ENCODE peak calls at places on chromosomes 16 and 17, in six cellular contexts. One of them, this sample, is unnamed.

GRCh38 chr16:48276102-48276501 is 28.8 kb upstream of the ABCC11 start:
- DNase-seq in RCC 7860: no peak
- DNase-seq in stimulated activated CD4-positive, alpha-beta T cell treated with anti-CD3 and anti-CD28 coated beads, Interleukin-4, amount 100 ng/mL, for 48 hours: no peak
- DNase-seq in AG09319: no peak
- DNase-seq in OCI-LY7: no peak
- DNase-seq in NCI-H146: no peak
- DNase-seq in this sample: no peak

GRCh38 chr17:79220715-79221291 is 146.2 kb downstream of the ENGASE start:
- DNase-seq in RCC 7860: no peak
- DNase-seq in stimulated activated CD4-positive, alpha-beta T cell treated with anti-CD3 and anti-CD28 coated beads, Interleukin-4, amount 100 ng/mL, for 48 hours: no peak
- DNase-seq in AG09319: no peak
- DNase-seq in OCI-LY7: no peak
- DNase-seq in NCI-H146: no peak
- DNase-seq in this sample: no peak

GRCh38 chr17:79812969-79813825 is 16.3 kb upstream of the CBX8 start:
- DNase-seq in RCC 7860: no peak
- DNase-seq in stimulated activated CD4-positive, alpha-beta T cell treated with anti-CD3 and anti-CD28 coated beads, Interleukin-4, amount 100 ng/mL, for 48 hours: no peak
- DNase-seq in AG09319: no peak
- DNase-seq in OCI-LY7: peak; percentile 38
- DNase-seq in NCI-H146: peak; percentile 60
- DNase-seq in this sample: no peak

GRCh38 chr17:11142231-11142630 is 98.8 kb upstream of the SHISA6 start:
- DNase-seq in RCC 7860: no peak
- DNase-seq in stimulated activated CD4-positive, alpha-beta T cell treated with anti-CD3 and anti-CD28 coated beads, Interleukin-4, amount 100 ng/mL, for 48 hours: no peak
- DNase-seq in AG09319: no peak
- DNase-seq in OCI-LY7: no peak
- DNase-seq in NCI-H146: no peak
- DNase-seq in this sample: no peak

GRCh38 chr16:48592839-48593429 is 17.0 kb downstream of the N4BP1 start:
- DNase-seq in RCC 7860: no peak
- DNase-seq in stimulated activated CD4-positive, alpha-beta T cell treated with anti-CD3 and anti-CD28 coated beads, Interleukin-4, amount 100 ng/mL, for 48 hours: no peak
- DNase-seq in AG09319: no peak
- DNase-seq in OCI-LY7: peak; percentile 50
- DNase-seq in NCI-H146: no peak
- DNase-seq in this sample: no peak

GRCh38 chr17:82849076-82849945 is 9.5 kb upstream of the ZNF750 start:
- DNase-seq in RCC 7860: no peak
- DNase-seq in stimulated activated CD4-positive, alpha-beta T cell treated with anti-CD3 and anti-CD28 coated beads, Interleukin-4, amount 100 ng/mL, for 48 hours: no peak
- DNase-seq in AG09319: no peak
- DNase-seq in OCI-LY7: no peak
- DNase-seq in NCI-H146: no peak
- DNase-seq in this sample: no peak

GRCh38 chr17:77769215-77769614 is 189.3 kb upstream of the TNRC6C start:
- DNase-seq in RCC 7860: no peak
- DNase-seq in stimulated activated CD4-positive, alpha-beta T cell treated with anti-CD3 and anti-CD28 coated beads, Interleukin-4, amount 100 ng/mL, for 48 hours: no peak
- DNase-seq in AG09319: no peak
- DNase-seq in OCI-LY7: no peak
- DNase-seq in NCI-H146: no peak
- DNase-seq in this sample: no peak

GRCh38 chr17:7674934-7675333 is 12.4 kb downstream of the TP53 start:
- DNase-seq in RCC 7860: no peak
- DNase-seq in stimulated activated CD4-positive, alpha-beta T cell treated with anti-CD3 and anti-CD28 coated beads, Interleukin-4, amount 100 ng/mL, for 48 hours: no peak
- DNase-seq in AG09319: no peak
- DNase-seq in OCI-LY7: no peak
- DNase-seq in NCI-H146: no peak
- DNase-seq in this sample: no peak

GRCh38 chr17:50956750-50957523 is 90.8 kb upstream of the TOB1 start:
- DNase-seq in RCC 7860: no peak
- DNase-seq in stimulated activated CD4-positive, alpha-beta T cell treated with anti-CD3 and anti-CD28 coated beads, Interleukin-4, amount 100 ng/mL, for 48 hours: peak; percentile 49
- DNase-seq in AG09319: no peak
- DNase-seq in OCI-LY7: peak; percentile 73
- DNase-seq in NCI-H146: peak; percentile 62
- DNase-seq in this sample: no peak

GRCh38 chr17:77644181-77644972 is 314.1 kb upstream of the TNRC6C start:
- DNase-seq in RCC 7860: no peak
- DNase-seq in stimulated activated CD4-positive, alpha-beta T cell treated with anti-CD3 and anti-CD28 coated beads, Interleukin-4, amount 100 ng/mL, for 48 hours: no peak
- DNase-seq in AG09319: no peak
- DNase-seq in OCI-LY7: no peak
- DNase-seq in NCI-H146: no peak
- DNase-seq in this sample: no peak

GRCh38 chr17:80836971-80837481 is 154.6 kb upstream of the CHMP6 start:
- DNase-seq in RCC 7860: no peak
- DNase-seq in stimulated activated CD4-positive, alpha-beta T cell treated with anti-CD3 and anti-CD28 coated beads, Interleukin-4, amount 100 ng/mL, for 48 hours: no peak
- DNase-seq in AG09319: no peak
- DNase-seq in OCI-LY7: no peak
- DNase-seq in NCI-H146: peak; percentile 37
- DNase-seq in this sample: no peak

GRCh38 chr17:49548506-49549310 is 27.0 kb upstream of the NXPH3 start:
- DNase-seq in RCC 7860: no peak
- DNase-seq in stimulated activated CD4-positive, alpha-beta T cell treated with anti-CD3 and anti-CD28 coated beads, Interleukin-4, amount 100 ng/mL, for 48 hours: no peak
- DNase-seq in AG09319: no peak
- DNase-seq in OCI-LY7: no peak
- DNase-seq in NCI-H146: peak; percentile 16
- DNase-seq in this sample: no peak

GRCh38 chr16:67151431-67152097 is 766 bp upstream of the B3GNT9 start:
- DNase-seq in RCC 7860: no peak
- DNase-seq in stimulated activated CD4-positive, alpha-beta T cell treated with anti-CD3 and anti-CD28 coated beads, Interleukin-4, amount 100 ng/mL, for 48 hours: no peak
- DNase-seq in AG09319: no peak
- DNase-seq in OCI-LY7: no peak
- DNase-seq in NCI-H146: no peak
- DNase-seq in this sample: no peak

GRCh38 chr16:84555418-84556196 is 51.1 kb upstream of the MEAK7 start:
- DNase-seq in RCC 7860: no peak
- DNase-seq in stimulated activated CD4-positive, alpha-beta T cell treated with anti-CD3 and anti-CD28 coated beads, Interleukin-4, amount 100 ng/mL, for 48 hours: no peak
- DNase-seq in AG09319: no peak
- DNase-seq in OCI-LY7: peak; percentile 46
- DNase-seq in NCI-H146: no peak
- DNase-seq in this sample: no peak

GRCh38 chr16:70738083-70738977 is 52.5 kb upstream of the MTSS2 start:
- DNase-seq in RCC 7860: peak; percentile 15
- DNase-seq in stimulated activated CD4-positive, alpha-beta T cell treated with anti-CD3 and anti-CD28 coated beads, Interleukin-4, amount 100 ng/mL, for 48 hours: no peak
- DNase-seq in AG09319: peak; percentile 68
- DNase-seq in OCI-LY7: peak; percentile 26
- DNase-seq in NCI-H146: no peak
- DNase-seq in this sample: peak; percentile 73

GRCh38 chr17:68748381-68748780 is 147.2 kb upstream of the FAM20A start:
- DNase-seq in RCC 7860: no peak
- DNase-seq in stimulated activated CD4-positive, alpha-beta T cell treated with anti-CD3 and anti-CD28 coated beads, Interleukin-4, amount 100 ng/mL, for 48 hours: no peak
- DNase-seq in AG09319: no peak
- DNase-seq in OCI-LY7: no peak
- DNase-seq in NCI-H146: no peak
- DNase-seq in this sample: no peak

GRCh38 chr16:4324871-4325740 is 9.2 kb downstream of the GLIS2 start:
- DNase-seq in RCC 7860: no peak
- DNase-seq in stimulated activated CD4-positive, alpha-beta T cell treated with anti-CD3 and anti-CD28 coated beads, Interleukin-4, amount 100 ng/mL, for 48 hours: no peak
- DNase-seq in AG09319: no peak
- DNase-seq in OCI-LY7: peak; percentile 28
- DNase-seq in NCI-H146: no peak
- DNase-seq in this sample: no peak

GRCh38 chr16:75304521-75305363 is 53.3 kb upstream of the BCAR1 start:
- DNase-seq in RCC 7860: peak; percentile 89
- DNase-seq in stimulated activated CD4-positive, alpha-beta T cell treated with anti-CD3 and anti-CD28 coated beads, Interleukin-4, amount 100 ng/mL, for 48 hours: no peak
- DNase-seq in AG09319: peak; percentile 67
- DNase-seq in OCI-LY7: no peak
- DNase-seq in NCI-H146: no peak
- DNase-seq in this sample: peak; percentile 63

GRCh38 chr16:30004424-30004776 is 6.4 kb downstream of the DOC2A start:
- DNase-seq in RCC 7860: no peak
- DNase-seq in stimulated activated CD4-positive, alpha-beta T cell treated with anti-CD3 and anti-CD28 coated beads, Interleukin-4, amount 100 ng/mL, for 48 hours: no peak
- DNase-seq in AG09319: no peak
- DNase-seq in OCI-LY7: no peak
- DNase-seq in NCI-H146: no peak
- DNase-seq in this sample: no peak

GRCh38 chr17:77229786-77230435 is 89.1 kb downstream of the SEC14L1 start:
- DNase-seq in RCC 7860: no peak
- DNase-seq in stimulated activated CD4-positive, alpha-beta T cell treated with anti-CD3 and anti-CD28 coated beads, Interleukin-4, amount 100 ng/mL, for 48 hours: no peak
- DNase-seq in AG09319: no peak
- DNase-seq in OCI-LY7: no peak
- DNase-seq in NCI-H146: no peak
- DNase-seq in this sample: no peak

GRCh38 chr16:75264999-75265910 is 13.8 kb upstream of the BCAR1 start:
- DNase-seq in RCC 7860: no peak
- DNase-seq in stimulated activated CD4-positive, alpha-beta T cell treated with anti-CD3 and anti-CD28 coated beads, Interleukin-4, amount 100 ng/mL, for 48 hours: no peak
- DNase-seq in AG09319: no peak
- DNase-seq in OCI-LY7: no peak
- DNase-seq in NCI-H146: peak; percentile 11
- DNase-seq in this sample: no peak

GRCh38 chr16:85088570-85089214 is 23.6 kb downstream of the CIBAR2 start:
- DNase-seq in RCC 7860: no peak
- DNase-seq in stimulated activated CD4-positive, alpha-beta T cell treated with anti-CD3 and anti-CD28 coated beads, Interleukin-4, amount 100 ng/mL, for 48 hours: no peak
- DNase-seq in AG09319: no peak
- DNase-seq in OCI-LY7: no peak
- DNase-seq in NCI-H146: no peak
- DNase-seq in this sample: no peak

GRCh38 chr17:56912105-56912999 is 1.5 kb downstream of the TRIM25 start:
- DNase-seq in RCC 7860: no peak
- DNase-seq in stimulated activated CD4-positive, alpha-beta T cell treated with anti-CD3 and anti-CD28 coated beads, Interleukin-4, amount 100 ng/mL, for 48 hours: no peak
- DNase-seq in AG09319: peak; percentile 11
- DNase-seq in OCI-LY7: no peak
- DNase-seq in NCI-H146: no peak
- DNase-seq in this sample: no peak

GRCh38 chr17:76871668-76872067 is 3.5 kb downstream of the MGAT5B start:
- DNase-seq in RCC 7860: no peak
- DNase-seq in stimulated activated CD4-positive, alpha-beta T cell treated with anti-CD3 and anti-CD28 coated beads, Interleukin-4, amount 100 ng/mL, for 48 hours: no peak
- DNase-seq in AG09319: no peak
- DNase-seq in OCI-LY7: no peak
- DNase-seq in NCI-H146: no peak
- DNase-seq in this sample: no peak

GRCh38 chr17:76569607-76570279 is 15.9 kb downstream of the ST6GALNAC2 start:
- DNase-seq in RCC 7860: no peak
- DNase-seq in stimulated activated CD4-positive, alpha-beta T cell treated with anti-CD3 and anti-CD28 coated beads, Interleukin-4, amount 100 ng/mL, for 48 hours: no peak
- DNase-seq in AG09319: no peak
- DNase-seq in OCI-LY7: no peak
- DNase-seq in NCI-H146: peak; percentile 27
- DNase-seq in this sample: no peak

GRCh38 chr17:81254955-81255717 is 16.0 kb downstream of the NDUFAF8 start:
- DNase-seq in RCC 7860: no peak
- DNase-seq in stimulated activated CD4-positive, alpha-beta T cell treated with anti-CD3 and anti-CD28 coated beads, Interleukin-4, amount 100 ng/mL, for 48 hours: no peak
- DNase-seq in AG09319: peak; percentile 43
- DNase-seq in OCI-LY7: no peak
- DNase-seq in NCI-H146: peak; percentile 98
- DNase-seq in this sample: peak; percentile 32

GRCh38 chr17:36950027-36950426 is 1.3 kb downstream of the AATF start:
- DNase-seq in RCC 7860: no peak
- DNase-seq in stimulated activated CD4-positive, alpha-beta T cell treated with anti-CD3 and anti-CD28 coated beads, Interleukin-4, amount 100 ng/mL, for 48 hours: no peak
- DNase-seq in AG09319: no peak
- DNase-seq in OCI-LY7: no peak
- DNase-seq in NCI-H146: no peak
- DNase-seq in this sample: no peak

GRCh38 chr17:144936-145670 is 7.7 kb downstream of the SCGB1C2 start:
- DNase-seq in RCC 7860: no peak
- DNase-seq in stimulated activated CD4-positive, alpha-beta T cell treated with anti-CD3 and anti-CD28 coated beads, Interleukin-4, amount 100 ng/mL, for 48 hours: no peak
- DNase-seq in AG09319: no peak
- DNase-seq in OCI-LY7: no peak
- DNase-seq in NCI-H146: no peak
- DNase-seq in this sample: no peak

GRCh38 chr16:854808-855410 is 54.4 kb upstream of the GNG13 start:
- DNase-seq in RCC 7860: no peak
- DNase-seq in stimulated activated CD4-positive, alpha-beta T cell treated with anti-CD3 and anti-CD28 coated beads, Interleukin-4, amount 100 ng/mL, for 48 hours: no peak
- DNase-seq in AG09319: no peak
- DNase-seq in OCI-LY7: no peak
- DNase-seq in NCI-H146: no peak
- DNase-seq in this sample: no peak

GRCh38 chr17:40074871-40075215 is 12.1 kb downstream of the THRA start:
- DNase-seq in RCC 7860: no peak
- DNase-seq in stimulated activated CD4-positive, alpha-beta T cell treated with anti-CD3 and anti-CD28 coated beads, Interleukin-4, amount 100 ng/mL, for 48 hours: no peak
- DNase-seq in AG09319: no peak
- DNase-seq in OCI-LY7: no peak
- DNase-seq in NCI-H146: no peak
- DNase-seq in this sample: no peak

GRCh38 chr16:85389679-85390470 is 223.2 kb upstream of the GSE1 start:
- DNase-seq in RCC 7860: no peak
- DNase-seq in stimulated activated CD4-positive, alpha-beta T cell treated with anti-CD3 and anti-CD28 coated beads, Interleukin-4, amount 100 ng/mL, for 48 hours: no peak
- DNase-seq in AG09319: no peak
- DNase-seq in OCI-LY7: no peak
- DNase-seq in NCI-H146: no peak
- DNase-seq in this sample: no peak

GRCh38 chr17:12415031-12415430 is 250.7 kb upstream of the MYOCD start:
- DNase-seq in RCC 7860: no peak
- DNase-seq in stimulated activated CD4-positive, alpha-beta T cell treated with anti-CD3 and anti-CD28 coated beads, Interleukin-4, amount 100 ng/mL, for 48 hours: no peak
- DNase-seq in AG09319: no peak
- DNase-seq in OCI-LY7: no peak
- DNase-seq in NCI-H146: no peak
- DNase-seq in this sample: no peak

GRCh38 chr16:79286646-79287423 is 313.7 kb downstream of the MAF start:
- DNase-seq in RCC 7860: no peak
- DNase-seq in stimulated activated CD4-positive, alpha-beta T cell treated with anti-CD3 and anti-CD28 coated beads, Interleukin-4, amount 100 ng/mL, for 48 hours: peak; percentile 40
- DNase-seq in AG09319: no peak
- DNase-seq in OCI-LY7: peak; percentile 91
- DNase-seq in NCI-H146: peak; percentile 81
- DNase-seq in this sample: no peak

GRCh38 chr16:10578474-10579316 is 1.7 kb downstream of the EMP2 start:
- DNase-seq in RCC 7860: no peak
- DNase-seq in stimulated activated CD4-positive, alpha-beta T cell treated with anti-CD3 and anti-CD28 coated beads, Interleukin-4, amount 100 ng/mL, for 48 hours: no peak
- DNase-seq in AG09319: no peak
- DNase-seq in OCI-LY7: no peak
- DNase-seq in NCI-H146: no peak
- DNase-seq in this sample: no peak

GRCh38 chr16:2689968-2690830 is 7.9 kb downstream of the KCTD5 start:
- DNase-seq in RCC 7860: no peak
- DNase-seq in stimulated activated CD4-positive, alpha-beta T cell treated with anti-CD3 and anti-CD28 coated beads, Interleukin-4, amount 100 ng/mL, for 48 hours: no peak
- DNase-seq in AG09319: no peak
- DNase-seq in OCI-LY7: no peak
- DNase-seq in NCI-H146: no peak
- DNase-seq in this sample: no peak

GRCh38 chr17:64707077-64707591 is 45.0 kb upstream of the SMURF2 start:
- DNase-seq in RCC 7860: peak; percentile 99
- DNase-seq in stimulated activated CD4-positive, alpha-beta T cell treated with anti-CD3 and anti-CD28 coated beads, Interleukin-4, amount 100 ng/mL, for 48 hours: no peak
- DNase-seq in AG09319: peak; percentile 90
- DNase-seq in OCI-LY7: no peak
- DNase-seq in NCI-H146: peak; percentile 21
- DNase-seq in this sample: peak; percentile 99

GRCh38 chr17:42655528-42655927 is 3.6 kb upstream of the TUBG2 start:
- DNase-seq in RCC 7860: peak; percentile 17
- DNase-seq in stimulated activated CD4-positive, alpha-beta T cell treated with anti-CD3 and anti-CD28 coated beads, Interleukin-4, amount 100 ng/mL, for 48 hours: no peak
- DNase-seq in AG09319: no peak
- DNase-seq in OCI-LY7: no peak
- DNase-seq in NCI-H146: no peak
- DNase-seq in this sample: no peak

GRCh38 chr17:35684046-35684802 is 47.2 kb upstream of the RASL10B start:
- DNase-seq in RCC 7860: no peak
- DNase-seq in stimulated activated CD4-positive, alpha-beta T cell treated with anti-CD3 and anti-CD28 coated beads, Interleukin-4, amount 100 ng/mL, for 48 hours: no peak
- DNase-seq in AG09319: no peak
- DNase-seq in OCI-LY7: no peak
- DNase-seq in NCI-H146: no peak
- DNase-seq in this sample: peak; percentile 2